ENCODE peak calls at places on chromosomes 7 and 10, in seven cellular contexts. One of them, this sample, is unnamed.

GRCh38 chr10:35464805-35465456 is 128.6 kb downstream of the CCNY start:
- DNase-seq in right lobe of liver: no peak
- DNase-seq in cardiac fibroblast: peak
- DNase-seq in IMR-90: peak
- DNase-seq in fibroblast of villous mesenchyme: peak
- DNase-seq in activated B cell treated with CpG ODN at 0.5 μM for 24 hours: no peak
- DNase-seq in AG04449: no peak
- DNase-seq in this sample: no peak

GRCh38 chr10:104300736-104301292 is 31.8 kb downstream of the GSTO2 start:
- DNase-seq in right lobe of liver: peak
- DNase-seq in cardiac fibroblast: peak
- DNase-seq in IMR-90: peak
- DNase-seq in fibroblast of villous mesenchyme: peak
- DNase-seq in activated B cell treated with CpG ODN at 0.5 μM for 24 hours: no peak
- DNase-seq in AG04449: peak
- DNase-seq in this sample: no peak

GRCh38 chr7:156153590-156153989 is 341.3 kb upstream of the SHH start:
- DNase-seq in right lobe of liver: no peak
- DNase-seq in cardiac fibroblast: no peak
- DNase-seq in IMR-90: no peak
- DNase-seq in fibroblast of villous mesenchyme: no peak
- DNase-seq in activated B cell treated with CpG ODN at 0.5 μM for 24 hours: no peak
- DNase-seq in AG04449: no peak
- DNase-seq in this sample: peak

GRCh38 chr7:30549933-30550493 is 44.7 kb upstream of the GARS1 start:
- DNase-seq in right lobe of liver: no peak
- DNase-seq in cardiac fibroblast: no peak
- DNase-seq in IMR-90: no peak
- DNase-seq in fibroblast of villous mesenchyme: no peak
- DNase-seq in activated B cell treated with CpG ODN at 0.5 μM for 24 hours: no peak
- DNase-seq in AG04449: no peak
- DNase-seq in this sample: no peak

GRCh38 chr10:4947635-4948596 is 15.3 kb upstream of the AKR1C1 start:
- DNase-seq in right lobe of liver: no peak
- DNase-seq in cardiac fibroblast: peak
- DNase-seq in IMR-90: peak
- DNase-seq in fibroblast of villous mesenchyme: peak
- DNase-seq in activated B cell treated with CpG ODN at 0.5 μM for 24 hours: no peak
- DNase-seq in AG04449: peak
- DNase-seq in this sample: no peak

GRCh38 chr10:30763933-30764332 is 134.4 kb upstream of the LYZL2 start:
- DNase-seq in right lobe of liver: peak
- DNase-seq in cardiac fibroblast: no peak
- DNase-seq in IMR-90: no peak
- DNase-seq in fibroblast of villous mesenchyme: peak
- DNase-seq in activated B cell treated with CpG ODN at 0.5 μM for 24 hours: no peak
- DNase-seq in AG04449: no peak
- DNase-seq in this sample: no peak

GRCh38 chr7:98163704-98164478 is 47.3 kb upstream of the BHLHA15 start:
- DNase-seq in right lobe of liver: peak
- DNase-seq in cardiac fibroblast: peak
- DNase-seq in IMR-90: peak
- DNase-seq in fibroblast of villous mesenchyme: peak
- DNase-seq in activated B cell treated with CpG ODN at 0.5 μM for 24 hours: no peak
- DNase-seq in AG04449: peak
- DNase-seq in this sample: no peak

GRCh38 chr10:34494012-34494411 is 321.1 kb downstream of the PARD3 start:
- DNase-seq in right lobe of liver: no peak
- DNase-seq in cardiac fibroblast: peak
- DNase-seq in IMR-90: peak
- DNase-seq in fibroblast of villous mesenchyme: peak
- DNase-seq in activated B cell treated with CpG ODN at 0.5 μM for 24 hours: no peak
- DNase-seq in AG04449: no peak
- DNase-seq in this sample: no peak

GRCh38 chr10:6912424-6912823 is 332.3 kb upstream of the PRKCQ start:
- DNase-seq in right lobe of liver: no peak
- DNase-seq in cardiac fibroblast: peak
- DNase-seq in IMR-90: peak
- DNase-seq in fibroblast of villous mesenchyme: peak
- DNase-seq in activated B cell treated with CpG ODN at 0.5 μM for 24 hours: no peak
- DNase-seq in AG04449: no peak
- DNase-seq in this sample: no peak

GRCh38 chr7:50626286-50626685 is 61.1 kb upstream of the DDC start:
- DNase-seq in right lobe of liver: no peak
- DNase-seq in cardiac fibroblast: no peak
- DNase-seq in IMR-90: no peak
- DNase-seq in fibroblast of villous mesenchyme: no peak
- DNase-seq in activated B cell treated with CpG ODN at 0.5 μM for 24 hours: no peak
- DNase-seq in AG04449: no peak
- DNase-seq in this sample: no peak

GRCh38 chr7:50629238-50629901 is 64.2 kb upstream of the DDC start:
- DNase-seq in right lobe of liver: no peak
- DNase-seq in cardiac fibroblast: no peak
- DNase-seq in IMR-90: no peak
- DNase-seq in fibroblast of villous mesenchyme: no peak
- DNase-seq in activated B cell treated with CpG ODN at 0.5 μM for 24 hours: no peak
- DNase-seq in AG04449: no peak
- DNase-seq in this sample: no peak

GRCh38 chr7:50627824-50628361 is 62.7 kb upstream of the DDC start:
- DNase-seq in right lobe of liver: no peak
- DNase-seq in cardiac fibroblast: no peak
- DNase-seq in IMR-90: no peak
- DNase-seq in fibroblast of villous mesenchyme: no peak
- DNase-seq in activated B cell treated with CpG ODN at 0.5 μM for 24 hours: no peak
- DNase-seq in AG04449: no peak
- DNase-seq in this sample: no peak

GRCh38 chr7:50626971-50627370 is 61.8 kb upstream of the DDC start:
- DNase-seq in right lobe of liver: no peak
- DNase-seq in cardiac fibroblast: no peak
- DNase-seq in IMR-90: no peak
- DNase-seq in fibroblast of villous mesenchyme: no peak
- DNase-seq in activated B cell treated with CpG ODN at 0.5 μM for 24 hours: no peak
- DNase-seq in AG04449: no peak
- DNase-seq in this sample: no peak

DNA sequence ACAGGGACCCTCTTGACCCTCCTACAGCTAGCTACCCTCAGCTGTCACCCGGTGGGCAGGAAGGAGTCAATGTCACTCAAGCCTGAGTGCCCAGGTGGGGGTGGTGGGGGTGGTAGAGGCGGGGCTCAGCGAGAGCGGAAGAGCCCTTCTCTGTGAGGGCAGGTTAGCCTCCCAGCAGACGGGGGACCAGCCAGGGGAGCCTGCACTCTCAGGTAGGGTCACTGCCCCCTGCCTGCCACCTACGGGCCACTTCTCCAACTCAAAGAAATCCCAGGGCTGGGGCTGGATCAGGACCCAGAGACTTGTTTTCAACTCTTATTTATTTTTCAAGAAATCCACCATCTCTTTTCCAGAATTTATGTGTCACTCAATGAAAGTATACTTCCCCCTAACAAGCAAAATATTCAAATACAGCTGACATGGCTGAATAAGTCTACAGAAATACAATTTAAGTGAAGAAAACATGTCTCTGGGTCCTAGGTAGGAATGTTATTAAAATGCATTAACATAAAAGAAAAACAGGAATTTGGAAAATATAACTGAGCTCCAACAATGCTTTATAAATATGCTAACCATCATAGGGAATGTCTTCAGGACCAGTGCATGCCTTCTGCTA is 63.4 kb upstream of the DDC start:
- DNase-seq in right lobe of liver: no peak
- DNase-seq in cardiac fibroblast: no peak
- DNase-seq in IMR-90: no peak
- DNase-seq in fibroblast of villous mesenchyme: no peak
- DNase-seq in activated B cell treated with CpG ODN at 0.5 μM for 24 hours: no peak
- DNase-seq in AG04449: no peak
- DNase-seq in this sample: no peak
- TF ChIP-seq CTCF in right lobe of liver: no peak
- TF ChIP-seq CTCF in cardiac fibroblast: no peak
- TF ChIP-seq CTCF in IMR-90: no peak
- TF ChIP-seq CTCF in fibroblast of villous mesenchyme: no peak
- TF ChIP-seq CTCF in activated B cell treated with CpG ODN at 0.5 μM for 24 hours: no peak
- TF ChIP-seq CTCF in AG04449: no peak
- TF ChIP-seq CTCF in this sample: no peak

GRCh38 chr7:129825554-129826267 is 127.0 kb downstream of the UBE2H start:
- DNase-seq in right lobe of liver: peak
- DNase-seq in cardiac fibroblast: peak
- DNase-seq in IMR-90: peak
- DNase-seq in fibroblast of villous mesenchyme: peak
- DNase-seq in activated B cell treated with CpG ODN at 0.5 μM for 24 hours: peak
- DNase-seq in AG04449: no peak
- DNase-seq in this sample: no peak
- TF ChIP-seq CTCF in right lobe of liver: peak
- TF ChIP-seq CTCF in cardiac fibroblast: peak
- TF ChIP-seq CTCF in IMR-90: peak
- TF ChIP-seq CTCF in fibroblast of villous mesenchyme: peak
- TF ChIP-seq CTCF in activated B cell treated with CpG ODN at 0.5 μM for 24 hours: peak
- TF ChIP-seq CTCF in AG04449: peak
- TF ChIP-seq CTCF in this sample: peak

GRCh38 chr7:104252409-104253134 is 44.8 kb upstream of the ORC5 start:
- DNase-seq in right lobe of liver: no peak
- DNase-seq in cardiac fibroblast: no peak
- DNase-seq in IMR-90: no peak
- DNase-seq in fibroblast of villous mesenchyme: no peak
- DNase-seq in activated B cell treated with CpG ODN at 0.5 μM for 24 hours: no peak
- DNase-seq in AG04449: no peak
- DNase-seq in this sample: no peak
- TF ChIP-seq CTCF in right lobe of liver: no peak
- TF ChIP-seq CTCF in cardiac fibroblast: no peak
- TF ChIP-seq CTCF in IMR-90: no peak
- TF ChIP-seq CTCF in fibroblast of villous mesenchyme: peak
- TF ChIP-seq CTCF in activated B cell treated with CpG ODN at 0.5 μM for 24 hours: no peak
- TF ChIP-seq CTCF in AG04449: peak
- TF ChIP-seq CTCF in this sample: no peak

DNA sequence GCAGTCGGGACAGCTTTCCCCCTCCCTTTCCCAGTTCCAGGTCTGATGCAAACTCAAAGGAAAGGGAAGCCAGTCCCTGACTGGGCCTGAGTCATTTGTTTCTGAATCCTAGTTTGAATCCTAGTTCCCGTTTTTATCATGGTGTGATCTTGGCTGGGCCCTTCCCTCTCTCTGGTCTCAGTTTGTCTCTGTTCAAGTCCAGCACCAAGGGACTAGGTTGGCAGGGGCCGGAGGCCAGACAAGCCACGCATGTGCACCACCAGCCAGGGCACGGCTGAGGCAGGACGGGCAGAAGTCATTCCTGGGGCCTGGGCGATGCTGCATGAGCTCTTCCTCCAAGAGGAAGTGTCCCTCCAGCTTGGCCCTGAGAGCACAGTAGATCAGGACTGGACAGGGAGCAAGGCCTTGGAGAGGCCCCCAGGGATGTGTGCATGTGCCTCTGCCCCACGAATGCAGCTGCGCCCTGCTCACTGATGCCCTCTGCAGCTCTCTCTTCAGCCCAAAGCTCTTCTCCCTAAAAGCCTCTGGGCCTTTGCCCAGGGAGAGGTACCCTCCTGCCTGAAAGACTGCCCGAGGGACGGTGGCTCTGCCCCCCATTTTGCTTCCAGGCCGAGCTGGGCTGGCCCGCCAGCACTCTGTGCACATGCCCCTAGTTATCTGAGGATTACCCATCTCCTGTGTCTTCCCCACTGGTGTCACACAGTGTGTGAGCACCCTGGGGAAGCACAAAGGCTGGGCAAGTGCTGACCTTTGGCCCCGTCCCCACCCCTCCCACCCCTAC is 86.7 kb downstream of the ZMIZ1 start:
- DNase-seq in right lobe of liver: no peak
- DNase-seq in cardiac fibroblast: no peak
- DNase-seq in IMR-90: peak
- DNase-seq in fibroblast of villous mesenchyme: no peak
- DNase-seq in activated B cell treated with CpG ODN at 0.5 μM for 24 hours: no peak
- DNase-seq in AG04449: no peak
- DNase-seq in this sample: no peak
- TF ChIP-seq CTCF in right lobe of liver: no peak
- TF ChIP-seq CTCF in cardiac fibroblast: no peak
- TF ChIP-seq CTCF in IMR-90: peak
- TF ChIP-seq CTCF in fibroblast of villous mesenchyme: no peak
- TF ChIP-seq CTCF in activated B cell treated with CpG ODN at 0.5 μM for 24 hours: no peak
- TF ChIP-seq CTCF in AG04449: peak
- TF ChIP-seq CTCF in this sample: no peak

GRCh38 chr7:129612112-129613015 is 844 bp downstream of the NRF1 start:
- DNase-seq in right lobe of liver: peak
- DNase-seq in cardiac fibroblast: peak
- DNase-seq in IMR-90: peak
- DNase-seq in fibroblast of villous mesenchyme: peak
- DNase-seq in activated B cell treated with CpG ODN at 0.5 μM for 24 hours: no peak
- DNase-seq in AG04449: no peak
- DNase-seq in this sample: no peak
- TF ChIP-seq CTCF in right lobe of liver: peak
- TF ChIP-seq CTCF in cardiac fibroblast: peak
- TF ChIP-seq CTCF in IMR-90: peak
- TF ChIP-seq CTCF in fibroblast of villous mesenchyme: peak
- TF ChIP-seq CTCF in activated B cell treated with CpG ODN at 0.5 μM for 24 hours: no peak
- TF ChIP-seq CTCF in AG04449: peak
- TF ChIP-seq CTCF in this sample: no peak

GRCh38 chr7:129381710-129382484 is 52.3 kb upstream of the STRIP2 start:
- DNase-seq in right lobe of liver: no peak
- DNase-seq in cardiac fibroblast: no peak
- DNase-seq in IMR-90: no peak
- DNase-seq in fibroblast of villous mesenchyme: no peak
- DNase-seq in activated B cell treated with CpG ODN at 0.5 μM for 24 hours: no peak
- DNase-seq in AG04449: no peak
- DNase-seq in this sample: no peak

GRCh38 chr7:129375221-129375938 is 58.9 kb upstream of the STRIP2 start:
- DNase-seq in right lobe of liver: no peak
- DNase-seq in cardiac fibroblast: no peak
- DNase-seq in IMR-90: no peak
- DNase-seq in fibroblast of villous mesenchyme: no peak
- DNase-seq in activated B cell treated with CpG ODN at 0.5 μM for 24 hours: no peak
- DNase-seq in AG04449: no peak
- DNase-seq in this sample: no peak

GRCh38 chr7:129373651-129374428 is 60.4 kb upstream of the STRIP2 start:
- DNase-seq in right lobe of liver: no peak
- DNase-seq in cardiac fibroblast: no peak
- DNase-seq in IMR-90: no peak
- DNase-seq in fibroblast of villous mesenchyme: no peak
- DNase-seq in activated B cell treated with CpG ODN at 0.5 μM for 24 hours: no peak
- DNase-seq in AG04449: no peak
- DNase-seq in this sample: no peak

GRCh38 chr7:129376076-129376777 is 58.0 kb upstream of the STRIP2 start:
- DNase-seq in right lobe of liver: no peak
- DNase-seq in cardiac fibroblast: peak
- DNase-seq in IMR-90: peak
- DNase-seq in fibroblast of villous mesenchyme: peak
- DNase-seq in activated B cell treated with CpG ODN at 0.5 μM for 24 hours: no peak
- DNase-seq in AG04449: no peak
- DNase-seq in this sample: no peak

GRCh38 chr7:129376778-129377700 is 57.2 kb upstream of the STRIP2 start:
- DNase-seq in right lobe of liver: no peak
- DNase-seq in cardiac fibroblast: peak
- DNase-seq in IMR-90: peak
- DNase-seq in fibroblast of villous mesenchyme: peak
- DNase-seq in activated B cell treated with CpG ODN at 0.5 μM for 24 hours: no peak
- DNase-seq in AG04449: no peak
- DNase-seq in this sample: no peak
- TF ChIP-seq CTCF in right lobe of liver: peak
- TF ChIP-seq CTCF in cardiac fibroblast: no peak
- TF ChIP-seq CTCF in IMR-90: no peak
- TF ChIP-seq CTCF in fibroblast of villous mesenchyme: no peak
- TF ChIP-seq CTCF in activated B cell treated with CpG ODN at 0.5 μM for 24 hours: no peak
- TF ChIP-seq CTCF in AG04449: no peak
- TF ChIP-seq CTCF in this sample: no peak

This sample was measured in vagina.